ENCODE peak calls at places on chromosomes 16 and 17, in seven cellular contexts. One of them, this sample, is unnamed.

GRCh38 chr17:238964-239259 is 57.5 kb upstream of the DOC2B start:
- DNase-seq in dorsolateral prefrontal cortex: no peak
- DNase-seq in DND-41: no peak
- DNase-seq in AG04449: no peak
- DNase-seq in RWPE2: no peak
- DNase-seq in GM06990: no peak
- DNase-seq in nephron progenitor cell: no peak
- DNase-seq in this sample: no peak

GRCh38 chr17:2194778-2195417 is 108.7 kb downstream of the SMG6 start:
- DNase-seq in dorsolateral prefrontal cortex: no peak
- DNase-seq in DND-41: no peak
- DNase-seq in AG04449: no peak
- DNase-seq in RWPE2: no peak
- DNase-seq in GM06990: no peak
- DNase-seq in nephron progenitor cell: no peak
- DNase-seq in this sample: no peak

GRCh38 chr17:39069114-39069756 is 82.2 kb downstream of the PLXDC1 start:
- DNase-seq in dorsolateral prefrontal cortex: no peak
- DNase-seq in DND-41: peak
- DNase-seq in AG04449: no peak
- DNase-seq in RWPE2: no peak
- DNase-seq in GM06990: no peak
- DNase-seq in nephron progenitor cell: no peak
- DNase-seq in this sample: peak

GRCh38 chr17:28705728-28706334 is 5.9 kb downstream of the PROCA1 start:
- DNase-seq in dorsolateral prefrontal cortex: no peak
- DNase-seq in DND-41: no peak
- DNase-seq in AG04449: no peak
- DNase-seq in RWPE2: no peak
- DNase-seq in GM06990: no peak
- DNase-seq in nephron progenitor cell: no peak
- DNase-seq in this sample: no peak

GRCh38 chr16:85104821-85105391 is 7.4 kb downstream of the CIBAR2 start:
- DNase-seq in dorsolateral prefrontal cortex: no peak
- DNase-seq in DND-41: no peak
- DNase-seq in AG04449: no peak
- DNase-seq in RWPE2: no peak
- DNase-seq in GM06990: peak
- DNase-seq in nephron progenitor cell: no peak
- DNase-seq in this sample: peak

GRCh38 chr16:81457326-81458133 is 12.9 kb downstream of the CMIP start:
- DNase-seq in dorsolateral prefrontal cortex: no peak
- DNase-seq in DND-41: no peak
- DNase-seq in AG04449: no peak
- DNase-seq in RWPE2: no peak
- DNase-seq in GM06990: no peak
- DNase-seq in nephron progenitor cell: no peak
- DNase-seq in this sample: no peak

GRCh38 chr16:12601290-12601900 is 202.3 kb downstream of the CPPED1 start:
- DNase-seq in dorsolateral prefrontal cortex: no peak
- DNase-seq in DND-41: no peak
- DNase-seq in AG04449: no peak
- DNase-seq in RWPE2: no peak
- DNase-seq in GM06990: no peak
- DNase-seq in nephron progenitor cell: no peak
- DNase-seq in this sample: no peak

GRCh38 chr17:19369846-19370492 is 7.4 kb upstream of the B9D1 start:
- DNase-seq in dorsolateral prefrontal cortex: peak
- DNase-seq in DND-41: no peak
- DNase-seq in AG04449: no peak
- DNase-seq in RWPE2: peak
- DNase-seq in GM06990: no peak
- DNase-seq in nephron progenitor cell: no peak
- DNase-seq in this sample: no peak

GRCh38 chr16:58243528-58244004 is 45.7 kb upstream of the CSNK2A2 start:
- DNase-seq in dorsolateral prefrontal cortex: no peak
- DNase-seq in DND-41: no peak
- DNase-seq in AG04449: no peak
- DNase-seq in RWPE2: no peak
- DNase-seq in GM06990: peak
- DNase-seq in nephron progenitor cell: no peak
- DNase-seq in this sample: peak

GRCh38 chr17:31856750-31857149 is 2.3 kb downstream of the COPRS start:
- DNase-seq in dorsolateral prefrontal cortex: no peak
- DNase-seq in DND-41: no peak
- DNase-seq in AG04449: no peak
- DNase-seq in RWPE2: no peak
- DNase-seq in GM06990: no peak
- DNase-seq in nephron progenitor cell: no peak
- DNase-seq in this sample: no peak

GRCh38 chr16:30987581-30988190 is 2.7 kb downstream of the HSD3B7 start:
- DNase-seq in dorsolateral prefrontal cortex: no peak
- DNase-seq in DND-41: no peak
- DNase-seq in AG04449: no peak
- DNase-seq in RWPE2: no peak
- DNase-seq in GM06990: no peak
- DNase-seq in nephron progenitor cell: no peak
- DNase-seq in this sample: no peak

GRCh38 chr16:30984669-30985400 is at the start of gene HSD3B7:
- DNase-seq in dorsolateral prefrontal cortex: peak
- DNase-seq in DND-41: peak
- DNase-seq in AG04449: no peak
- DNase-seq in RWPE2: no peak
- DNase-seq in GM06990: peak
- DNase-seq in nephron progenitor cell: peak
- DNase-seq in this sample: peak

GRCh38 chr16:30983898-30984610 is 953 bp upstream of the HSD3B7 start:
- DNase-seq in dorsolateral prefrontal cortex: no peak
- DNase-seq in DND-41: no peak
- DNase-seq in AG04449: no peak
- DNase-seq in RWPE2: no peak
- DNase-seq in GM06990: no peak
- DNase-seq in nephron progenitor cell: no peak
- DNase-seq in this sample: no peak

GRCh38 chr16:30986129-30986991 is 1.4 kb downstream of the HSD3B7 start:
- DNase-seq in dorsolateral prefrontal cortex: no peak
- DNase-seq in DND-41: no peak
- DNase-seq in AG04449: no peak
- DNase-seq in RWPE2: no peak
- DNase-seq in GM06990: no peak
- DNase-seq in nephron progenitor cell: no peak
- DNase-seq in this sample: no peak

GRCh38 chr16:30985401-30986128 is 558 bp downstream of the HSD3B7 start:
- DNase-seq in dorsolateral prefrontal cortex: no peak
- DNase-seq in DND-41: no peak
- DNase-seq in AG04449: no peak
- DNase-seq in RWPE2: no peak
- DNase-seq in GM06990: no peak
- DNase-seq in nephron progenitor cell: no peak
- DNase-seq in this sample: no peak
- TF ChIP-seq CTCF in dorsolateral prefrontal cortex: no peak
- TF ChIP-seq CTCF in DND-41: no peak
- TF ChIP-seq CTCF in AG04449: no peak
- TF ChIP-seq CTCF in RWPE2: peak
- TF ChIP-seq CTCF in GM06990: no peak
- TF ChIP-seq CTCF in nephron progenitor cell: no peak
- TF ChIP-seq CTCF in this sample: no peak

DNA sequence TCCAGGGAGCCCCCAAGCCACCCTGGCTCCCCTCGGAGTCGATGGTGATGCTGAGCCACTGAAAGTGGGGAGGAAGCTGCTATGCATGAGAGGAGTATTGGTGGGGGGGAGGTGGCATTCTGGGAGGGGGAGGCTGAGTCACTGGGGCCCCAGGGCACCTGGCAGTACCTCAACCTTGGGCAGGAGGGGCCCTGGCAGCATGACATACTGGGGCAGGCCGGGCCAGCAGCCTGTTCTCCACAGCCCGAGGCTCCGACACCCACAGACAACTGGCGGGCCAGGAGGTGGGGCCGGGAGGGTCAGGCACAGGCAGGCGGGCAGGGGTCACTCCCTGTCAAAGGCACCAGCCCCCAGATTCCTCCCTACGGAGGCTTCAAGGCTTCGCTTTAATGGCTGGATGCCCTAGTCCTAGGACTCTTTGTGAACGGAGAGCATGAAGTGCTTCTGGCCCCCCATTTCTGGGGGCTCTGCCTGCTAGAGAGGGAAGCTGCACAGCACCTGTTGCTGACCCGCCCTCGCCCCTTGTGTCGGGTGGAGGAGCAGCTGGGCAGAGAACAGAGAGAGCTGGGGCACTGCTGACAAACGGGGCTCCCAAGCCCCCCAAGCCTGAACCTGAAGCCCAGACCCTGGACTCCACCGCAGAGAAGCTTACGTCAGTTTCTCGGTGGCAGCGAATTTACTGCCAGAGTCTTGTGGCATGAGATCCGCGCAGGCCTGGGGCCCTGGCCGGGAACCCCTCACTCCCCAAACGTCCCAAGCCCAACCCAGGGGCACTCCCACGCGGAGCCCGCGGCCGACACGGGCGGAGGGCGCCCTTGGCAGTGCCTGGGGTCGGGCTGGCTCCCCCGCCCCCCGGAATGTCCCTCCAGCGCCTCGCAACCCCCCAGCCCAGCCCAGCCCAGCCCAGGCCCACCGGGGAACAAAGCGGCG is 773 bp downstream of the CASKIN2 start:
- DNase-seq in dorsolateral prefrontal cortex: no peak
- DNase-seq in DND-41: peak
- DNase-seq in AG04449: no peak
- DNase-seq in RWPE2: peak
- DNase-seq in GM06990: no peak
- DNase-seq in nephron progenitor cell: peak
- DNase-seq in this sample: no peak
- TF ChIP-seq CTCF in dorsolateral prefrontal cortex: no peak
- TF ChIP-seq CTCF in DND-41: no peak
- TF ChIP-seq CTCF in AG04449: no peak
- TF ChIP-seq CTCF in RWPE2: no peak
- TF ChIP-seq CTCF in GM06990: no peak
- TF ChIP-seq CTCF in nephron progenitor cell: no peak
- TF ChIP-seq CTCF in this sample: no peak

GRCh38 chr17:48262982-48263586 is 155.5 kb downstream of the SNX11 start:
- DNase-seq in dorsolateral prefrontal cortex: no peak
- DNase-seq in DND-41: no peak
- DNase-seq in AG04449: no peak
- DNase-seq in RWPE2: no peak
- DNase-seq in GM06990: no peak
- DNase-seq in nephron progenitor cell: no peak
- DNase-seq in this sample: peak
- TF ChIP-seq CTCF in dorsolateral prefrontal cortex: no peak
- TF ChIP-seq CTCF in DND-41: peak
- TF ChIP-seq CTCF in AG04449: no peak
- TF ChIP-seq CTCF in RWPE2: peak
- TF ChIP-seq CTCF in GM06990: peak
- TF ChIP-seq CTCF in nephron progenitor cell: peak
- TF ChIP-seq CTCF in this sample: peak

GRCh38 chr17:3843935-3844516 is 2.0 kb downstream of the NCBP3 start:
- DNase-seq in dorsolateral prefrontal cortex: no peak
- DNase-seq in DND-41: peak
- DNase-seq in AG04449: no peak
- DNase-seq in RWPE2: no peak
- DNase-seq in GM06990: no peak
- DNase-seq in nephron progenitor cell: peak
- DNase-seq in this sample: peak
- TF ChIP-seq CTCF in dorsolateral prefrontal cortex: peak
- TF ChIP-seq CTCF in DND-41: peak
- TF ChIP-seq CTCF in AG04449: peak
- TF ChIP-seq CTCF in RWPE2: peak
- TF ChIP-seq CTCF in GM06990: peak
- TF ChIP-seq CTCF in nephron progenitor cell: peak
- TF ChIP-seq CTCF in this sample: peak

GRCh38 chr16:67088551-67088950 is 21.2 kb upstream of the PHAF1 start:
- DNase-seq in dorsolateral prefrontal cortex: no peak
- DNase-seq in DND-41: no peak
- DNase-seq in AG04449: no peak
- DNase-seq in RWPE2: no peak
- DNase-seq in GM06990: no peak
- DNase-seq in nephron progenitor cell: no peak
- DNase-seq in this sample: no peak
- TF ChIP-seq CTCF in dorsolateral prefrontal cortex: no peak
- TF ChIP-seq CTCF in DND-41: no peak
- TF ChIP-seq CTCF in AG04449: no peak
- TF ChIP-seq CTCF in RWPE2: no peak
- TF ChIP-seq CTCF in GM06990: no peak
- TF ChIP-seq CTCF in nephron progenitor cell: no peak
- TF ChIP-seq CTCF in this sample: no peak

DNA sequence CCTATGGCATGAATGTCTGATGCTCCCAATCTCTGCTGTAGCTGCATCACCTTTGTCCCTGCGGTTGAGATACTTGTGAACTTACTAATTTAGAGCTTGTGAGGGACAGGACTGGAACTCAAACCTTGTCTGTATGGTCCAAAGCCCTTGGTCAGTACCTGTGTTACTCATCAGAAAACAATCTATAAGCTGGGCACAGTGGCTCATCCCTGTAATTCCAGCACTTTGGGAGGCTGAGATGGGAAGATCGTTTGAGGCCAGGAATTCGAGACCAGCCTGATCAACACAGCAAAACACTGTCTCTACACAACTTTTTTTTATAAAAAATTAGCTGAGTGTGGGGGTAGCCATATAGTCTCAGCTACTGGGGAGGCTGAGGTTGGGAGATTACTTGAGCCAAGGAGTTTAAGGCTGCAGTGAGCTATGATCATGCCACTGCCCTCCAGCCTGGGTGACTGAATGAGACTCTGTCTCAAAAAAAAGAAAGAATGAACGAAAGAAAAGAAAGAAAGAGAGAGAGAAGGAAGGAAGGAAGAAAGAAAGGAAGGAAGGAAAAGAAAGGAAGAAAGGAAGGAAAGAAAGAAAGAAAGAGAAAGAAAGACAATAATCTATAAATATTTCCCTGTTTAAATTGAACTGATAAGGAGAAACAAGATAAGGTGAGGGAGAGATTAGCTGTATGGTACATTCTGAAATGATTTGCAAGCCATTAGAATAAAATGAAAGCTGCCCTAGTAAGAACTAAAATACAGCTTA is 31.7 kb upstream of the MYH10 start:
- DNase-seq in dorsolateral prefrontal cortex: no peak
- DNase-seq in DND-41: no peak
- DNase-seq in AG04449: no peak
- DNase-seq in RWPE2: no peak
- DNase-seq in GM06990: no peak
- DNase-seq in nephron progenitor cell: no peak
- DNase-seq in this sample: no peak
- TF ChIP-seq CTCF in dorsolateral prefrontal cortex: no peak
- TF ChIP-seq CTCF in DND-41: no peak
- TF ChIP-seq CTCF in AG04449: no peak
- TF ChIP-seq CTCF in RWPE2: no peak
- TF ChIP-seq CTCF in GM06990: no peak
- TF ChIP-seq CTCF in nephron progenitor cell: no peak
- TF ChIP-seq CTCF in this sample: no peak

This sample was measured in GM13976.